ENCODE peak calls at places on chromosomes 13 and 19, in four cellular contexts. K is heart left ventricle, H is cardiac muscle cell, F is PC-9. Q is an unnamed sample.

GRCh38 chr13:48500652-48501197 is 32.2 kb downstream of the RCBTB2 start:
- DNase-seq in K (no peak), H (peak), F (no peak), Q (no peak)

GRCh38 chr19:5943623-5944022 is 29.6 kb downstream of the CAPS start:
- DNase-seq in F (no peak), H (peak), K (no peak), Q (no peak)

GRCh38 chr19:47417107-47417745 is 2.1 kb downstream of the MEIS3 start:
- DNase-seq in H (no peak), F (no peak), K (no peak), Q (no peak)

GRCh38 chr13:113741101-113741731 is 17.8 kb upstream of the TMEM255B start:
- DNase-seq in H (no peak), F (no peak), K (peak), Q (no peak)

GRCh38 chr13:77530870-77531269 is 4.6 kb upstream of the SCEL start:
- DNase-seq in H (no peak), F (no peak), K (no peak), Q (no peak)

GRCh38 chr19:53195265-53195879 is 2.2 kb upstream of the ZNF665 start:
- DNase-seq in K (no peak), H (peak), F (peak), Q (peak)

GRCh38 chr13:66803759-66804456 is 426.2 kb downstream of the PCDH9 start:
- DNase-seq in F (no peak), H (no peak), K (no peak), Q (no peak)

GRCh38 chr13:26050568-26051230 is 1.1 kb downstream of the SHISA2 start:
- DNase-seq in F (no peak), H (peak), K (no peak), Q (no peak)

GRCh38 chr13:22080832-22081231 is 410.0 kb downstream of the FGF9 start:
- DNase-seq in F (no peak), K (no peak), H (no peak), Q (no peak)

GRCh38 chr19:15449620-15450527 is at the start of gene WIZ:
- DNase-seq in H (peak), F (peak), K (peak), Q (peak)

GRCh38 chr19:21581646-21582045 is 76.2 kb downstream of the ZNF429 start:
- DNase-seq in F (no peak), K (no peak), H (no peak), Q (no peak)

DNA sequence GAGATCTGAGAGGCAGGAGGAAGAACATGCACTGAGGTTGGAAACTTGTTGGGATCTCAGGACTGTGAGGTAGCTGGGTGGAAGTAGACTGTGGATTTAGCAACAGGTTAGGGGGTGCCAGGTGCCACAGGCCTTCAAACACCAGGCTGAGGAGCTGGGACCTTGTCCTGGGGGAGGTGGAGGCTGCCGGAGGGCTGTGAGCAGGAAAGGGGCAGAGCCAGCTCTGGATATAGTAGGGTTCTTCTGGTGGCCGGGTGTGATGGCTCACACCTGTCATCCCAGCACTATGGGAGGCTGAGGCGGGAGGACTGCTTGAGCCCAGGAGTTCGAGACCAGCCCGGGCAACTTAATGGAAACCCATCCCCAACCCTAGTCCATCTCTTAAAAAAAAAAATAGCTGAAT is 3.1 kb downstream of the FUZ start:
- DNase-seq in H (no peak), F (no peak), K (no peak), Q (no peak)
- H3K4me3 ChIP-seq in H (no peak), F (peak), K (no peak), Q (peak)

GRCh38 chr13:51207881-51208280 is 14.3 kb upstream of the FAM124A start:
- DNase-seq in F (no peak), H (no peak), K (no peak), Q (no peak)
- H3K4me3 ChIP-seq in F (no peak), H (no peak), K (no peak), Q (no peak)

GRCh38 chr19:40673377-40673776 is 17.1 kb downstream of the NUMBL start:
- DNase-seq in H (no peak), K (no peak), F (no peak), Q (no peak)

GRCh38 chr19:40672038-40672437 is 18.4 kb downstream of the NUMBL start:
- DNase-seq in K (no peak), H (no peak), F (no peak), Q (no peak)

GRCh38 chr19:40677156-40677555 is 13.3 kb downstream of the NUMBL start:
- DNase-seq in K (no peak), F (no peak), H (no peak), Q (no peak)

GRCh38 chr19:40672573-40673299 is 17.7 kb downstream of the NUMBL start:
- DNase-seq in F (no peak), K (no peak), H (no peak), Q (no peak)

DNA sequence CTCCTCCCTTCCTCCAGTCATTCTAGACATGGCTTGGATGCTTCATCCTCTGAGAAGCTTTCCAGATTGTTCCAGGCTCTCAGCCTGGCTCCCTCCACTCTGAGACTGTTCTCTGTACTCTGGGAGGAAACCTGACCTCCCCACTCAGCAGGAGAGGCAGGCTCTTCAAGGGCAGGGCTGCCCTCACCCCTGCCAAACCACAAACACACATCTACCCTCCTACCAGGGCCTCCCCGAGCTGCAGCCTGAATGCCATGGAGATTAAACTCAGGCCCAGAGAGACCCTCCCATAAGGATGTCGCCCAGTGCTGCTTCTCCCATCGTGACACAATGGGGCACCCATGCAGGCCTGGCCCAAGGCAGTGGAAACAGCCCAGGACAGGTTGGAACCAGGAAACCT is 16.2 kb downstream of the NUMBL start:
- DNase-seq in F (peak), K (no peak), H (peak), Q (no peak)
- H3K4me3 ChIP-seq in F (no peak), K (no peak), H (no peak), Q (no peak)

DNA sequence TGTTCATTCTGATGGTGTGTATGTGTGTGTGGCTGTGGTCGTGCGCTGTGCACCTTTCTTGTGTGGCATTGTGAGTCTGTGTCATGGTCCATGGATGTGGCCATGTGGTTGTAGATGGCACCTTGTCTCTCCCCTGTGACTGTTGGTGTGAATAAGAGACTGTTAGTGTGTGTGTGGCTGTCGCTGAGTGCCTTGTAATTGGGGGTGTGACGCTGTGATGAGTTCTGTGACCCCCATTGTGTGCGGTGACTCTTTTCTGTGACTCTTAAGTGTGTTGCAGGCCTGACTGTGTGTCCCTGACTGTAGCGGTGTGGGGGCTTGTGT is 804 bp downstream of the PLPPR2 start:
- DNase-seq in H (no peak), K (no peak), F (no peak), Q (no peak)
- H3K4me3 ChIP-seq in H (no peak), K (peak), F (peak), Q (no peak)

GRCh38 chr19:35901055-35901644 is 810 bp upstream of the NFKBID start:
- DNase-seq in K (no peak), F (peak), H (peak), Q (no peak)

GRCh38 chr19:35901854-35902661 is at the start of gene HCST:
- DNase-seq in F (no peak), H (peak), K (no peak), Q (no peak)

GRCh38 chr19:35903550-35904179 is 1.3 kb downstream of the HCST start:
- DNase-seq in F (peak), K (peak), H (peak), Q (peak)

GRCh38 chr19:35904312-35905068 is 2.2 kb downstream of the HCST start:
- DNase-seq in H (no peak), K (no peak), F (no peak), Q (no peak)

GRCh38 chr19:35902870-35903475 is 644 bp downstream of the HCST start:
- DNase-seq in H (no peak), F (no peak), K (no peak), Q (no peak)
- H3K4me3 ChIP-seq in H (no peak), F (peak), K (peak), Q (no peak)

DNA sequence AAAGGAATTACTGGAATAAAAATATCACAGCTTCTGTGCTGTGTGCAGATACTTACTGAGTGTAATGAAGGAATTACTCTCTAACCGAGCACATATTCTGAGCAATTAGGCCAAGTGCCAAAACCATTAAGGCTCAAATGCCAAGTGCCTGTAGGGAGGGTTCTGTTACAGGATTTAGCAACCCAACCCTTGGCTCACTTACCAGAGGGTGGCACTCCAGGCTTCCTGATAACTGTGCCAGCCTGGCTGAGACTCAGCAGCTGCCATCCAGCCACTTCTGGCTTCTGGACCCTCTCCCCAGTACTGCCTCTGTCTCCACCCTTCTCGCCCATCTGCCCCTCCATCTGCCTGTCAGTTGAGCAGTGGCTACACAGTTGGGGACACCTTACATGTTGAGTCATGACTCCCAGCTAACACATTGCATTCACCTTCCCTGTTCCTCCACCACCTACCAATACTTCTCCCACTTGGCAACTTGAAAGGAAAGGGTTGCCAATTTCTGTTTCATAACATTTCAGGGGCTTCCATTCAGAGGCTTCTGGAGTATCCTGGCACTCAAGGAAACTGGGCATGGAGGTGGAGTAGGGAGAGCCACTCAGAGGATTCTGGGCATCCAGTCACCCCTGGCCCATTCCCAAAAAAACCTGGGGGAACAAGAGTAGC is 110.5 kb downstream of the COG6 start:
- DNase-seq in H (peak), K (no peak), F (peak), Q (no peak)
- H3K4me3 ChIP-seq in H (no peak), K (no peak), F (no peak), Q (no peak)

DNA sequence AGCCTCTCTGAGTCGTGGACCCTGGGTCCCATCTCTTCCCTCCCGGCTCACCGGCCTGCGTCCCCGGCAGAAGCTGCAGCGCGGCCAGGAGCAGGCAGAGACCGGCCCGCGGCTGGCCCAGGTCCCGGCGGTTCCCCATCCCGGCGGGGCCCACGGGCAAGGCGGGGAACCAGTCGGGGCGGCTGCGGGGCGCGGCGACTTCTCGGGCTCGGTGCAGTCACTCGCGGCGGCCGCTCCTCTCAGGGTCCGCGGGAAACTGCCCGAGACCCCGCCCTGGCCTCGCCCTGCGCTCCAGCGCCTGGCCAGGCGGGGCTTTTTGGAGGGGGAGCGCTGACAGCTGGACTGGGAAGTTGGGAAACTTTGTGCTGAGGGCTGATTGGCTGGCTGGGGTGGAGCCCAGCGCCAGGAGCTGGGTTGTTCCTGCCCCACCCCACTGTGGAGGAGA is at the start of gene COL5A3:
- DNase-seq in F (no peak), H (peak), K (peak), Q (peak)
- H3K4me3 ChIP-seq in F (no peak), H (no peak), K (peak), Q (no peak)